ENCODE peak calls at places on chromosomes 11 and 22, in five cellular contexts. C, Z, V, X and H are unnamed samples.

GRCh38 chr22:29621761-29622526 is 18.5 kb downstream of the NF2 start:
- DNase-seq in C (no peak), Z (peak; percentile 63), V (no peak), X (peak; percentile 87), H (no peak)

GRCh38 chr11:78373689-78374088 is 43.9 kb downstream of the GAB2 start:
- DNase-seq in C (no peak), Z (no peak), V (no peak), X (no peak), H (no peak)

GRCh38 chr11:113106507-113106906 is 145.3 kb downstream of the NCAM1 start:
- DNase-seq in C (no peak), Z (no peak), V (no peak), X (no peak), H (no peak)

GRCh38 chr22:36942561-36942960 is 29.1 kb downstream of the CSF2RB start:
- DNase-seq in C (no peak), Z (no peak), V (no peak), X (no peak), H (no peak)

GRCh38 chr11:84923489-84923888 is 703.7 kb downstream of the DLG2 start:
- DNase-seq in C (no peak), Z (no peak), V (no peak), X (no peak), H (no peak)

GRCh38 chr11:61679301-61679700 is 890 bp upstream of the DAGLA start:
- DNase-seq in C (no peak), Z (no peak), V (no peak), X (no peak), H (no peak)

GRCh38 chr22:33328789-33329296 is 270.7 kb upstream of the SYN3 start:
- DNase-seq in C (no peak), Z (no peak), V (no peak), X (no peak), H (no peak)

GRCh38 chr11:31817054-31817620 is 6.0 kb upstream of the PAX6 start:
- DNase-seq in C (no peak), Z (no peak), V (no peak), X (no peak), H (no peak)

GRCh38 chr11:24819863-24820434 is 323.1 kb downstream of the LUZP2 start:
- DNase-seq in C (no peak), Z (no peak), V (no peak), X (no peak), H (no peak)

GRCh38 chr11:45041556-45041955 is 90.9 kb upstream of the TP53I11 start:
- DNase-seq in C (no peak), Z (no peak), V (no peak), X (no peak), H (no peak)

GRCh38 chr22:19483481-19484244 is 3.9 kb downstream of the CDC45 start:
- DNase-seq in C (no peak), Z (no peak), V (no peak), X (peak; percentile 89), H (no peak)

GRCh38 chr22:23376256-23376655 is 195.9 kb downstream of the BCR start:
- DNase-seq in C (no peak), Z (no peak), V (no peak), X (no peak), H (no peak)

DNA sequence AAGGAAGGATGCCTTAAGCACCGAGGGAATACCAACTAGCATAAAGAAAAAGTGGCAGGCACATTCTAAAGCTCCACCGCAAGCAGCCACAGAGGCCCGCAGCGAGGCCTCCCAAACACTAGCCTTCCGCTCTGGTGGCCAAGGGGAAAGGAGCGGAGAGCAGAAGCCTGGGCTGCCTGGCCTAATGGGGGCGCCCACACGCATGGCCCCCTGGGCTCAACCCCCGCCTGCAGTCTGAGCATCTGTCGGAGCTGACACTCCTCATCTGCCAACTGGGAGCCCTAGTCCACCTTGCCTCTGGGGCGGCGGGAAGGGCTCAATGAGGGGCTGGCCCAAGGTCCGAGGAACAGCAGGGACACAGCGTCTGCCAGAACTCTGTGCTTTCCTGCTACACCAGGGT is 50.1 kb upstream of the WNT11 start:
- DNase-seq in C (no peak), Z (no peak), V (peak; percentile 32), X (no peak), H (no peak)
- TF ChIP-seq CTCF in C (no peak), Z (no peak), V (no peak), X (no peak), H (no peak)

DNA sequence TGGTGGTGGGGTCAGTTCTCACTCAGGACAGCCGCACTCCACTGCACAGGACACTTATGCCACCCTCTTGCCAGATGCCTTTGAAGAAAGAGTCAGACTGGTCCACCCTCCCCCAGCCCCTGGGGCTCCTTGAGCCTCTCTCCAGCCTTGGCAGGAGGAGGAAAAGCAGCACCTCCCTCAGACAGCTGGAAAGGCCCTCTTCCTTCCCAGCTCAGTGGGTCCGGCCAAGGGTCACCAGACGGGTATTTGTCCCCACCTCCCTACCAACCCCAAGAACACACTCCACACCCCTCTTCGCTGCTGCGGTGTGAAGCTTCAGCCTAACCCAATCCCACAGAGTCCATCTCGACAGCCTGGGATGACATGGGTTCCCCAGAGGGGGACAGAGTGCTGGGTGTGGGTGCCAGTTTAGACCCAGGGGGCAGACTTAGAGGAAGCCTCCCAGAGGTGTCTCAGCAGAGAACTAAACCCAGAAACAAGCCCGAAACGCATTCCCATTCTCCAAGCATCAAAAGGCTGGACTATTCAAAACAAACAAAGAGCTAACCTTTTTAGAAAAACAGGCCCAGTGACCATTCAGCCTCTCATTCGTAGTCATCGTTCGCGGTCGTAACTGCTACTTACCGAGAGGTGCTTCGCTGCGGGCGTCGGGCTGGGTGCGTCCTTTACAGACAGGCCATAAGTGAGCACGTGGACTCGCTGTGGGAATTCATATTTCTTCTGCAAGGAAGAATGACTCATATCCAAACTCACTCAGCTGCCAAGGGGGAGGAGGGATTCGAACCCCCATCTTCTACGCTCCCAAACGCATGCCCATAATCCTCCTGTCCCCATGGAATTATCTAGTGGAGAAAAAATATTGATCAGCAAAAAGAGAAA is 57.5 kb upstream of the ANO1 start:
- DNase-seq in C (no peak), Z (no peak), V (no peak), X (no peak), H (no peak)
- TF ChIP-seq CTCF in C (no peak), Z (no peak), V (no peak), X (no peak), H (no peak)

DNA sequence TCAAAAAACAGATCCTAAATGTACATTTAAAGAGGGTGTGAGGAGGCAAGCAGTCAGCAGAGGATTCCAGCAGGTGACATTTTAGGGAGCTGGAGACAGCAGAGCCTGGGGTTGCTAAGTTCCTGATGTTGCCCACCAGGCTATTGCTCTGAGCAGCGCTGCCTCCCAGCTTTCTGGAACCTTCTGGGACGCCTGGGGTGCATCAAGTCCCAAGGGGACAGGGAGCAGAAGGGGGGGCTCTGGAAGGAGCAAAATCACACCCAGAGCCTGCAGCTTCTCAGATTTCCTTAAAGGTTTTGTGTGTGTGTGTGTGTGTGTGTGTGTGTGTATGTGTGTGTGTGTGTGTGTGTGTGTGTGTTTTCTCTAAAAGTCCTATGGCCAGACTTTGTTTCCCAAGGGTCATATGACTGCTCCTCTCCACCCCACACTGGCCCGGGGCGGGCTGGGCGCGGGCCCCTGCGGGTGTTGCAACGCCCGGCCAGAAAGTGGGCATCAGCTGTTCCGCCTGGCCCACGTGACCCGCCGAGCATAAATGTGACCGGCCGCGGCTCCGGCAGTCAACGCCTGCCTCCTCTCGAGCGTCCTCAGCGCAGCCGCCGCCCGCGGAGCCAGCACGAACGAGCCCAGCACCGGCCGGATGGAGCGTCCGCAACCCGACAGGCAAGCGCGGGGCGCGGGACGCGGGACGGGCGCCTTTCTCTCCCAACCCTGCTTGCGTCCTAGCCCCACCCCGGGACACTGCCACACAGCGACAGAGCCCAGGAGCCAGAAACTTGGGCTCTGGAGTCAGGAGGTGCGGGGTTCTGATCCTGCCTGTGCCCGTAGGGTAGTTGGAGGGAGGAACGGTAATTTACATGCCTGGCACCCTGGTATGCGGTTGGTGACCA is at the start of gene HMOX1:
- DNase-seq in C (peak; percentile 92), Z (peak; percentile 89), V (peak; percentile 97), X (peak; percentile 71), H (peak; percentile 97)
- TF ChIP-seq CTCF in C (peak; percentile 16), Z (peak; percentile 23), V (peak; percentile 17), X (no peak), H (peak; percentile 57)

GRCh38 chr11:122020902-122021301 is 95.1 kb downstream of the BLID start:
- DNase-seq in C (no peak), Z (no peak), V (no peak), X (no peak), H (no peak)
- TF ChIP-seq CTCF in C (peak; percentile 58), Z (peak; percentile 36), V (no peak), X (peak; percentile 28), H (peak; percentile 81)